ENCODE peak calls at places on chromosomes 3 and 15, in seven cellular contexts. X is GM12865, W is astrocyte, C is tibial nerve, G is cardiac fibroblast, L is fibroblast of the aortic adventitia, U is dorsolateral prefrontal cortex. O is an unnamed sample.

GRCh38 chr3:12425850-12426579 is 58.3 kb upstream of the TSEN2 start:
- DNase-seq in X (no peak), W (no peak), C (no peak), G (no peak), L (no peak), U (no peak), O (no peak)

GRCh38 chr3:154872089-154872488 is 208.0 kb upstream of the MME start:
- DNase-seq in X (no peak), W (no peak), C (no peak), G (no peak), L (no peak), U (no peak), O (no peak)

GRCh38 chr3:146403792-146404191 is 65.6 kb downstream of the PLSCR2 start:
- DNase-seq in X (no peak), W (no peak), C (no peak), G (no peak), L (no peak), U (no peak), O (no peak)

GRCh38 chr3:10356461-10356897 is 35.6 kb upstream of the SEC13 start:
- DNase-seq in X (no peak), W (no peak), C (no peak), G (peak; percentile 48), L (peak; percentile 22), U (no peak), O (no peak)

GRCh38 chr3:139340784-139341183 is 3.0 kb upstream of the MRPS22 start:
- DNase-seq in X (no peak), W (no peak), C (no peak), G (no peak), L (no peak), U (no peak), O (no peak)

GRCh38 chr15:58258501-58259274 is 120.5 kb downstream of the AQP9 start:
- DNase-seq in X (no peak), W (no peak), C (no peak), G (no peak), L (no peak), U (no peak), O (no peak)

GRCh38 chr3:12741205-12741604 is 17.9 kb downstream of the TMEM40 start:
- DNase-seq in X (peak; percentile 57), W (no peak), C (no peak), G (no peak), L (no peak), U (no peak), O (no peak)

GRCh38 chr3:133377396-133377795 is 22.5 kb upstream of the BFSP2 start:
- DNase-seq in X (peak; percentile 47), W (peak; percentile 23), C (peak; percentile 17), G (peak; percentile 76), L (peak; percentile 51), U (no peak), O (no peak)

GRCh38 chr15:96333194-96334016 is 2.9 kb downstream of the NR2F2 start:
- DNase-seq in X (peak; percentile 18), W (peak; percentile 25), C (peak; percentile 26), G (peak; percentile 47), L (peak; percentile 42), U (no peak), O (no peak)

GRCh38 chr15:48645558-48646330 is at the start of gene FBN1:
- DNase-seq in X (peak; percentile 90), W (peak; percentile 88), C (peak; percentile 83), G (peak; percentile 96), L (peak; percentile 95), U (peak; percentile 82), O (peak; percentile 67)

GRCh38 chr3:54121404-54122045 is 827 bp upstream of the CACNA2D3 start:
- DNase-seq in X (no peak), W (no peak), C (no peak), G (no peak), L (no peak), U (peak; percentile 46), O (no peak)

GRCh38 chr3:172856766-172857742 is 106.5 kb downstream of the ECT2 start:
- DNase-seq in X (no peak), W (peak; percentile 71), C (no peak), G (peak; percentile 50), L (peak; percentile 87), U (no peak), O (no peak)

GRCh38 chr3:98010194-98010882 is 24.8 kb downstream of the GABRR3 start:
- DNase-seq in X (no peak), W (no peak), C (no peak), G (no peak), L (no peak), U (no peak), O (no peak)
- TF ChIP-seq CTCF in X (no peak), W (no peak), C (no peak), G (no peak), L (no peak), U (no peak), O (no peak)

GRCh38 chr15:95325763-95326688 is 1004.5 kb upstream of the NR2F2 start:
- DNase-seq in X (no peak), W (peak; percentile 17), C (peak; percentile 68), G (peak; percentile 79), L (peak; percentile 27), U (no peak), O (no peak)
- TF ChIP-seq CTCF in X (no peak), W (no peak), C (no peak), G (no peak), L (peak; percentile 3), U (no peak), O (no peak)

DNA sequence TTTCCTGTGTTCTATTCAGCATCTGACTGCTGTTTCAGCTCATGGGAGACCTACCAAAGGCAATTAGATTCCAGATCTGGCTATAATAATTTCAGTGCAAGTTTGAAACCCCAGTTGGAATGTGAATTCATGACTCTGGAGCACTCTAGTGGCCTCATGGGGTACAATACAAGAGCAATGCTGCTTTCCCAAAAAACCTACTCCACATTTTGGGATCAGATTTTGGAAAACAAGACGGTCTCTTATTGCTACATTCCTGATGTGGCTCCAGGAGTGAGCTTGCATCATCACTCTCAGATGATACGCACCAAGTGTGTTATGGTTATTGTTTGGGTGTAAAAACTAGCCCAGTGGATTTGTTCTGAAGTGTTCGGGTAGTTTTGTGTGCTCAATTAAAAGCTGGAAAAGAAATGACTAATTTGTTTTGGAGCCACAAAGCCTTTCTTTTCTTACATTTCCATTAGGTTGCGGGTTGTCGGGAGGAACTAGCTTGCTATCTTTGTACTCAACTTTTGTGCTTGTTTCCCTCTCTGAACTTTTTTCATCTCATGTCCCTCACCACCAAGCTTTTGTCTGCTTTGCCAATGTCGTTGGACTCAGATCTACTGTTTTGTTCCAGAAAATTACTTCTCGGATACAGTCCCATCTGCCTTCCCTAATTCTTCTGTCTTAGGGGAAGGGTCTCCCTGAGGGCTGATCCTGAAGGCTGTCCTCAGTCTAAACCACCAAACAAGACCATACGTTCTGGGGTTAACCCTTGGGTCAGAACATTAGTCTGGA is 272.1 kb downstream of the BBX start:
- DNase-seq in X (no peak), W (no peak), C (peak; percentile 67), G (no peak), L (peak; percentile 81), U (no peak), O (no peak)
- TF ChIP-seq CTCF in X (no peak), W (peak; percentile 20), C (peak; percentile 15), G (peak; percentile 20), L (peak; percentile 64), U (peak; percentile 20), O (no peak)

DNA sequence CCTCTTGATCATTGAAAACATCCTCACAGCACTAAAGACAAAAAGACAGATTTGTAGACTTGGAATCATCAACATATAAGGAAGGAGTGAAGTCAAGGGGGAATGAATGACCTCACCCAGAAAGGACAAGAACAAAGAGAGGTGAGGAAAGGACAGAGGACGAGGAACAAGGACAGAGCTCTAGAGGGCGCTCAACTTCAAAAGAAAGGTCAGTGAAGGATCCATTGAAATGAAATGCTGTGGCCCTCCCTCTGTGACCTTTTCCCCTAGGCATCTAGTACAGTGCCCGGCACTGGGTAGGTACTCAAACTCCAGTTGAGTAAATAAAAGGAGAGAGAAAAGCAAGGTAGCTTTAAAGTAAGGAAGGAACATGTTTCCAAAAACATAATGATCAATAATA is 2.6 kb downstream of the ATP8B4 start:
- DNase-seq in X (peak; percentile 41), W (no peak), C (no peak), G (peak; percentile 65), L (peak; percentile 27), U (no peak), O (no peak)
- TF ChIP-seq CTCF in X (peak; percentile 49), W (no peak), C (no peak), G (peak; percentile 32), L (peak; percentile 34), U (no peak), O (no peak)